ENCODE peak calls at places on chromosomes 16 and 17, in six cellular contexts. K is NCI-H2029 treated with DMSO at 0.1 percent for 48 hours; I is astrocyte of the cerebellum; P is stimulated activated CD8-positive, alpha-beta memory T cell treated with anti-CD3 and anti-CD28 coated beads, Interleukin-7, amount 100 ng/mL, for 48 hours; Z is lung; C is tibial artery. D is an unnamed sample.
A peak's percentile ranks its signal among the peaks of the same experiment; 100 is the strongest.

GRCh38 chr16:27723711-27724490 is 174.0 kb downstream of the KATNIP start:
- DNase-seq in K (peak; percentile 18), I (no peak), P (no peak), Z (no peak), C (no peak), D (no peak)

GRCh38 chr17:46964315-46965265 is 14.5 kb downstream of the RPRML start:
- DNase-seq in K (no peak), I (no peak), P (no peak), Z (no peak), C (no peak), D (no peak)

GRCh38 chr16:53784312-53784711 is 80.4 kb downstream of the FTO start:
- DNase-seq in K (no peak), I (no peak), P (no peak), Z (no peak), C (no peak), D (no peak)

GRCh38 chr17:6546069-6546718 is 10.2 kb downstream of the PITPNM3 start:
- DNase-seq in K (no peak), I (peak; percentile 84), P (no peak), Z (no peak), C (no peak), D (no peak)

GRCh38 chr17:8935194-8935593 is 30.3 kb downstream of the PIK3R5 start:
- DNase-seq in K (no peak), I (no peak), P (peak; percentile 79), Z (peak; percentile 56), C (no peak), D (no peak)

GRCh38 chr17:57574040-57574513 is 171.0 kb downstream of the CCDC182 start:
- DNase-seq in K (peak; percentile 82), I (no peak), P (no peak), Z (no peak), C (peak; percentile 64), D (no peak)

GRCh38 chr17:63441654-63442053 is 4.5 kb downstream of the CYB561 start:
- DNase-seq in K (no peak), I (no peak), P (no peak), Z (no peak), C (no peak), D (no peak)

GRCh38 chr16:68756250-68757051 is 19.4 kb downstream of the CDH1 start:
- DNase-seq in K (peak; percentile 85), I (no peak), P (peak; percentile 87), Z (peak; percentile 87), C (no peak), D (peak; percentile 70)

GRCh38 chr17:57255182-57255775 is 1.0 kb upstream of the MSI2 start:
- DNase-seq in K (no peak), I (no peak), P (no peak), Z (no peak), C (no peak), D (no peak)

GRCh38 chr17:57085448-57086068 is 512 bp downstream of the AKAP1 start:
- DNase-seq in K (no peak), I (no peak), P (peak; percentile 25), Z (peak; percentile 72), C (peak; percentile 54), D (peak; percentile 80)

GRCh38 chr16:70255584-70255983 is 3.8 kb upstream of the EXOSC6 start:
- DNase-seq in K (no peak), I (no peak), P (no peak), Z (no peak), C (no peak), D (peak; percentile 48)

GRCh38 chr16:71724320-71724751 is at the start of gene PHLPP2:
- DNase-seq in K (no peak), I (no peak), P (no peak), Z (no peak), C (no peak), D (no peak)

GRCh38 chr17:964881-965280 is 14.7 kb downstream of the NXN start:
- DNase-seq in K (no peak), I (no peak), P (no peak), Z (no peak), C (no peak), D (no peak)

GRCh38 chr17:32275060-32276042 is 9.7 kb downstream of the RHBDL3 start:
- DNase-seq in K (no peak), I (peak; percentile 45), P (no peak), Z (no peak), C (no peak), D (no peak)

GRCh38 chr16:53945996-53946395 is 242.0 kb downstream of the FTO start:
- DNase-seq in K (no peak), I (peak; percentile 55), P (no peak), Z (peak; percentile 33), C (no peak), D (no peak)

GRCh38 chr17:36602924-36603384 is 1.6 kb downstream of the MRM1 start:
- DNase-seq in K (peak; percentile 45), I (peak; percentile 34), P (peak; percentile 57), Z (peak; percentile 57), C (peak; percentile 43), D (peak; percentile 50)

GRCh38 chr17:61175298-61176142 is 224.1 kb upstream of the TBX2 start:
- DNase-seq in K (no peak), I (no peak), P (no peak), Z (no peak), C (no peak), D (no peak)

D was measured in stomach.